ENCODE peak calls at places on chromosomes 12 and 14, in four cellular contexts. V, A, Z and J are unnamed samples.
A peak's percentile ranks its signal among the peaks of the same experiment; 100 is the strongest.

GRCh38 chr12:22415342-22416309 is 81.1 kb upstream of the ST8SIA1 start:
- DNase-seq in Z (no peak), V (peak; percentile 51), A (no peak), J (peak; percentile 97)

GRCh38 chr12:117850048-117850447 is 118.7 kb downstream of the KSR2 start:
- DNase-seq in Z (no peak), V (peak; percentile 26), A (no peak), J (peak; percentile 76)

GRCh38 chr14:76773188-76773885 is 12.1 kb downstream of the VASH1 start:
- DNase-seq in Z (no peak), V (peak; percentile 15), A (peak; percentile 28), J (no peak)

GRCh38 chr14:92607702-92608429 is 94.3 kb downstream of the RIN3 start:
- DNase-seq in A (no peak), Z (no peak), V (no peak), J (no peak)

GRCh38 chr14:104086661-104087461 is 1.4 kb downstream of the ASPG start:
- DNase-seq in A (no peak), Z (no peak), V (no peak), J (no peak)

GRCh38 chr12:117098361-117099217 is 627 bp downstream of the TESC start:
- DNase-seq in V (peak; percentile 46), Z (no peak), A (no peak), J (no peak)

GRCh38 chr12:121803861-121804416 is at the start of gene SETD1B:
- DNase-seq in Z (peak; percentile 57), V (peak; percentile 63), A (peak; percentile 34), J (peak; percentile 51)

GRCh38 chr12:57575771-57576612 is 15.0 kb upstream of the PIP4K2C start:
- DNase-seq in Z (no peak), A (no peak), V (no peak), J (no peak)

GRCh38 chr14:33996450-33996849 is 45.6 kb upstream of the EGLN3 start:
- DNase-seq in A (no peak), V (no peak), Z (no peak), J (no peak)

GRCh38 chr12:87185367-87185766 is 843.8 kb downstream of the C12orf50 start:
- DNase-seq in Z (no peak), A (no peak), V (no peak), J (no peak)

GRCh38 chr14:49893309-49894213 is 679 bp downstream of the ARF6 start:
- DNase-seq in V (peak; percentile 70), Z (no peak), A (peak; percentile 14), J (peak; percentile 28)

GRCh38 chr12:109864916-109865315 is 15.4 kb downstream of the GLTP start:
- DNase-seq in V (no peak), A (no peak), Z (no peak), J (no peak)

GRCh38 chr14:88168498-88169165 is 154.4 kb downstream of the KCNK10 start:
- DNase-seq in Z (no peak), A (no peak), V (peak; percentile 14), J (peak; percentile 54)

GRCh38 chr14:103121161-103121845 is 2.0 kb upstream of the TNFAIP2 start:
- DNase-seq in Z (no peak), A (no peak), V (no peak), J (no peak)

GRCh38 chr12:15650399-15651128 is 138.6 kb downstream of the EPS8 start:
- DNase-seq in V (no peak), A (no peak), Z (no peak), J (no peak)

GRCh38 chr12:64673490-64674169 is 63.3 kb downstream of the RASSF3 start:
- DNase-seq in V (no peak), Z (no peak), A (no peak), J (peak; percentile 75)

GRCh38 chr14:104461676-104462443 is 117.7 kb upstream of the C14orf180 start:
- DNase-seq in Z (no peak), A (no peak), V (no peak), J (no peak)

GRCh38 chr12:2035421-2036080 is 17.2 kb upstream of the CACNA1C start:
- DNase-seq in V (no peak), Z (no peak), A (no peak), J (no peak)

GRCh38 chr12:42332301-42332894 is 6.4 kb downstream of the PPHLN1 start:
- DNase-seq in Z (no peak), A (no peak), V (peak; percentile 19), J (peak; percentile 70)

GRCh38 chr12:105262461-105263184 is 26.6 kb upstream of the APPL2 start:
- DNase-seq in Z (no peak), A (no peak), V (no peak), J (peak; percentile 13)

GRCh38 chr12:29901585-29901984 is 117.8 kb upstream of the TMTC1 start:
- DNase-seq in A (no peak), V (no peak), Z (no peak), J (peak; percentile 24)

GRCh38 chr14:104600141-104600643 is 4.4 kb downstream of the TMEM179 start:
- DNase-seq in V (no peak), A (peak; percentile 67), Z (no peak), J (peak; percentile 22)

GRCh38 chr12:39587247-39587646 is 32.4 kb downstream of the ABCD2 start:
- DNase-seq in A (no peak), V (no peak), Z (no peak), J (peak; percentile 58)

GRCh38 chr14:101508948-101509729 is 52.2 kb upstream of the DIO3 start:
- DNase-seq in Z (no peak), V (no peak), A (no peak), J (no peak)

GRCh38 chr12:44154128-44154527 is 318.2 kb downstream of the TMEM117 start:
- DNase-seq in A (no peak), V (no peak), Z (no peak), J (no peak)

GRCh38 chr14:38432186-38432585 is 176.3 kb upstream of the CLEC14A start:
- DNase-seq in Z (no peak), V (no peak), A (no peak), J (no peak)

GRCh38 chr14:31127690-31128089 is 79.9 kb downstream of the HECTD1 start:
- DNase-seq in Z (no peak), V (no peak), A (no peak), J (no peak)

GRCh38 chr12:46774011-46774633 is 51.7 kb downstream of the SLC38A4 start:
- DNase-seq in A (no peak), Z (no peak), V (no peak), J (no peak)

GRCh38 chr14:94770815-94771190 is 890 bp upstream of the GSC start:
- DNase-seq in Z (no peak), A (no peak), V (no peak), J (no peak)

GRCh38 chr12:105418232-105418631 is 87.7 kb downstream of the C12orf75 start:
- DNase-seq in V (peak; percentile 28), A (no peak), Z (no peak), J (no peak)

GRCh38 chr12:105622846-105623245 is 292.4 kb downstream of the C12orf75 start:
- DNase-seq in Z (no peak), V (no peak), A (no peak), J (no peak)

GRCh38 chr12:120388711-120389431 is 19.9 kb upstream of the MSI1 start:
- DNase-seq in A (no peak), Z (peak; percentile 50), V (no peak), J (peak; percentile 41)

GRCh38 chr12:27431185-27431584 is 15.4 kb upstream of the SMCO2 start:
- DNase-seq in Z (no peak), V (no peak), A (no peak), J (no peak)

GRCh38 chr14:43587183-43587582 is 919.9 kb downstream of the FSCB start:
- DNase-seq in A (no peak), Z (no peak), V (no peak), J (no peak)

GRCh38 chr14:41607966-41608663 is 1.4 kb downstream of the LRFN5 start:
- DNase-seq in A (peak; percentile 35), Z (no peak), V (no peak), J (no peak)

GRCh38 chr12:128807161-128807724 is 16.5 kb downstream of the SLC15A4 start:
- DNase-seq in A (peak; percentile 44), Z (peak; percentile 51), V (no peak), J (no peak)